ENCODE peak calls at places on chromosomes 5 and 9, in six cellular contexts. Z, Q, P, W, N and U are unnamed samples.

GRCh38 chr9:133874061-133874638 is 118.0 kb downstream of the VAV2 start:
- DNase-seq in Q (peak; percentile 76), N (no peak), Z (no peak), W (no peak), P (peak; percentile 67), U (peak; percentile 92)

GRCh38 chr9:96169488-96169887 is 132.5 kb downstream of the HSD17B3 start:
- DNase-seq in Z (no peak), Q (peak; percentile 9), W (peak; percentile 24), P (peak; percentile 55), N (no peak), U (peak; percentile 21)

GRCh38 chr9:136882109-136882946 is 4.0 kb upstream of the TRAF2 start:
- DNase-seq in Q (peak; percentile 70), P (peak; percentile 78), W (peak; percentile 94), N (no peak), Z (peak; percentile 59), U (peak; percentile 96)

GRCh38 chr5:157607371-157608161 is 32.0 kb upstream of the ADAM19 start:
- DNase-seq in Q (peak; percentile 76), N (no peak), P (peak; percentile 57), Z (no peak), W (no peak), U (peak; percentile 85)

GRCh38 chr5:926416-927171 is 33.9 kb downstream of the TRIP13 start:
- DNase-seq in Q (no peak), Z (no peak), N (no peak), P (peak; percentile 67), W (no peak), U (no peak)

GRCh38 chr5:129377504-129377903 is 82.6 kb upstream of the ADAMTS19 start:
- DNase-seq in Z (no peak), N (no peak), W (no peak), Q (no peak), P (no peak), U (peak; percentile 27)

GRCh38 chr9:18910858-18911257 is 122.2 kb downstream of the SAXO1 start:
- DNase-seq in W (no peak), P (no peak), Q (peak; percentile 29), Z (no peak), N (no peak), U (no peak)

GRCh38 chr9:130051855-130052254 is 1.9 kb upstream of the GPR107 start:
- DNase-seq in Q (no peak), Z (no peak), P (no peak), N (no peak), W (no peak), U (no peak)

GRCh38 chr5:35233601-35234000 is 3.3 kb upstream of the PRLR start:
- DNase-seq in N (no peak), P (no peak), W (no peak), Z (no peak), Q (no peak), U (no peak)

GRCh38 chr5:111758284-111758628 is 1.3 kb upstream of the NREP start:
- DNase-seq in Q (no peak), Z (no peak), N (no peak), P (no peak), W (no peak), U (no peak)

GRCh38 chr9:117392992-117393391 is 21.9 kb downstream of the ASTN2 start:
- DNase-seq in W (no peak), N (no peak), Z (no peak), P (no peak), Q (no peak), U (no peak)

GRCh38 chr5:106006242-106006641 is 1664.5 kb downstream of the EFNA5 start:
- DNase-seq in Z (no peak), Q (no peak), P (no peak), W (no peak), N (no peak), U (no peak)

GRCh38 chr9:4020038-4020746 is 279.7 kb downstream of the GLIS3 start:
- DNase-seq in P (peak; percentile 54), W (no peak), Z (no peak), Q (no peak), N (no peak), U (no peak)

GRCh38 chr5:56270058-56270457 is 36.9 kb upstream of the ANKRD55 start:
- DNase-seq in W (peak; percentile 38), P (no peak), Z (no peak), Q (no peak), N (no peak), U (peak; percentile 21)

GRCh38 chr5:127562252-127562651 is 44.8 kb downstream of the PRRC1 start:
- DNase-seq in W (peak; percentile 16), Q (no peak), N (no peak), P (peak; percentile 54), Z (no peak), U (peak; percentile 28)

GRCh38 chr9:108746864-108747263 is 108.9 kb downstream of the ACTL7B start:
- DNase-seq in P (peak; percentile 83), Q (peak; percentile 23), W (peak; percentile 57), Z (no peak), N (no peak), U (peak; percentile 19)

DNA sequence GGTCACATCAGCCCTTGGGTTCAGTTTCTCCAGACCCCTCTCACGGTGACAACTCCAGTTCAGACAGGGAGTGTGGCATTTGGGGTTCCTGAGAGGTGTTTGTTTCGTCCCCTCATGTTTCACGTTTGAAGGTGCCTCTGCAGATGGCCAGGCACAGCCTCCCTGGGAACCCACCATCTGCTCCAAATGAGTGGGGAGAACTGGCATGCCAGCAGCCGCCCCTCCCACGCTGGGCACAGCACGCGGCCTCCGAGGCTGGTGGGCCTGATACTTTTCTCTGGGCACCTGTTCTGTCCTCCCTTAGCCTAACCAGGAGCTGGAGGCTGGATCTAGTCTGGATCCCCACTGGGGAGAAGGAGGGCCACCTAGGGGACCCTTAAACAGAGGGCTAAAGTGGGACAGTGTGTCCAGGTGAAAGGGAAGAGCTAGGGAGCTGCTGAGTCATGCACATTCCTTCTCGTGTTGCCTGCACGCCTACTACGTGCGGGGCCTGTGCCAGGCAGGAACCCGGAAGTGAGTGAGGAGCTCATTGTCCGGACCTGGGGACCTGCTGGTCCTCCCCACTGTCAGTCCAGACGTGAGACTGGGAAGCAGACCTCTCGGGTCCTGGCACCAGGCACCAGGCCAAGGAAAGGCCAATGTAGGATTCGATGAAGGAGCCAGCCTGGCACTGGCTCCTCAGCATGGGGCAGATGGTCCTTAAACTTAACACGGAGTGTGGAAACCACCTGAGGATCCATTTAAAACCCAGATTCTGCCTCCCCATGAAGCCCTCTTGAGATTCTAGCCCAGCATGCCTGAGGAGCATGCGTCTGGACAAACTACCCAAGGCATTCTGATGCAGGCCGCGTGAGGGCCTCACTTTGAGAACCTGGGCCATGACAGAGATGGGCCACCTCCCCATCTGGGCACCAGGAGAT is 11.7 kb downstream of the DNM1 start:
- DNase-seq in W (no peak), Z (no peak), P (peak; percentile 51), Q (no peak), N (no peak), U (no peak)
- TF ChIP-seq CTCF in W (no peak), Z (no peak), P (no peak), Q (no peak), N (no peak), U (no peak)

DNA sequence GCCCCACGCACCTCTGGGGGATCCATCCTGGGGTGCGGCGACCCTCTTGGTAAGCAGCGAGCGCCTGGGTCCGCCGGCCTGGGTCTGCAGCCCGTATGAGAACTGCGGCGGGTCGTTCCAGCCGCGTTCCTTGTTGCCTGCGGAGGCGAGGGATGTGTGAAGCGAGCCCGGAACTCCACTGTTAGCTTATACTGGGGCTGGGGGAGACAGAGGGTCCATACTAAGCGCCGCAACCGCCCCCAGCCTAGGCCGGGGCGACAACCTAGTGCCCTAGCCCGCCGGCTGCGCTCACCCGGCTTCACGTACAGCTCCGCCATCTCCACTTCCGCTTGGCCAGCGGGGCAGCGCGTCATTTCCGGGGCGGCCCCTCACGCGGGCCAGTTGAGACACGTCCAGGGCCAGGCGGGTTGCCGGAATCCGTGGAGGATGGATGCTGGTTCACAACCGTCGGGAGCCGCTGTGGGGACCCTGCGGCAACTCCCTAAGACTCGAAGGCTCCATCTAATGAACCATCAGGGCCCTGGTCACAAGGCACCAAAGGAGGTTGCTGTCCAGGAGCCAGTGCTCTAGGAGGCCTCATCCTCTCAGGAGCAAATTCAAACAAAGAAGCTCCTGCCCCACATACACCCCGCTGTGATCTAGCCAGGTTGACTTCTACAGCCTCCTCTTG is at the start of gene SRA1:
- DNase-seq in P (peak; percentile 97), W (peak; percentile 85), N (peak; percentile 69), Q (peak; percentile 91), Z (peak; percentile 94), U (peak; percentile 96)
- TF ChIP-seq CTCF in P (no peak), W (peak; percentile 33), N (no peak), Q (no peak), Z (no peak), U (no peak)

GRCh38 chr5:152556779-152557178 is 151.7 kb upstream of the NMUR2 start:
- DNase-seq in W (no peak), N (no peak), Z (no peak), Q (no peak), P (no peak), U (no peak)

DNA sequence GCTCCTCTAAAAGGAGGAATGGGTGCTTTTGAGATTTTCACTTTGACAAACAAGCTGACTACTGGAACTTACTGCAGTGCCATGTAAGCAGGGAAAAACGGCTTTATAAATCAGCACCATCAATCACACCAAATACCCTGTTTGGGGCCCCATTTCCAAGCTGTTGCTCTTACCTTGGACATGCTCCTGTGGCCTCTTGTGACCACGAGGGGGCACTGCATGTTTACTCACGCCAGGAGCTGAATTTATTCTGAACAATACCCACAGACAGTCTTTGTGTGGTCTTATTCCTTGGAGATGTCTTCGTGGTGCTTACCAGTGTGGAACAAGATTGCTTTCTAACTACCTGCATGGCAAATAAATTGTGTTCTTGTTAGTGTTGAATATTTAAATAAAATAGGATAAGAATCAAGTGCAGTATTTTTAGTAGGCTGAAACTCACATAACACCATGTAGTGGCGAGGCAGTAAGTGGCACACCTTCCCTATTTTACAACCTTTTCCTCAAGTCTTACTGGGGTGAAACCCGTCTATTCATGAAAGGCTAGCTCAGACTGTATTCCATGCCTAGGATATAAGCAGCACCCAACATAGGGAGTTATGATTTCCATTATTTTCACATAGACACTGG is 155.5 kb upstream of the NMUR2 start:
- DNase-seq in N (peak; percentile 59), W (peak; percentile 13), Z (peak; percentile 50), Q (peak; percentile 48), P (peak; percentile 55), U (peak; percentile 82)
- TF ChIP-seq CTCF in N (peak; percentile 93), W (peak; percentile 70), Z (peak; percentile 90), Q (peak; percentile 65), P (peak; percentile 76), U (peak; percentile 96)

DNA sequence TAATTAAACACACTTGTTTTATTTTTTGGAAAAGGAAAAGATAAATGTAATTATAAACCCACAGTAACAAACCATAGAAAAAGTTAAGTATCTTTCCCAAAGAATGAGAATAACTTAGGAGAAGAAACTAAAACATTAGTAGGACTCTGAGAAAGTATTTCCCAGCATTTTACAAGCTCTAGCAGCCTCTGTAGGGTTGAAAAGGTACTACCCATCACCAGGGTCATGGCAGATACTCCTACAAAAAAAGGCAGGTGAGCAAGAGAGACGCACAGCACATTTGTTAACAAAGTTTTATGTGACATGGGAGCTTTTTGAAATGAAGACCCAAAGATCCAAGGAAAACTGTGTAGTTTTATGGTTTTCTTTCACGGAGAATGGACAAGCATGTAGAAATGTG is 77.7 kb upstream of the FAM169A start:
- DNase-seq in Q (no peak), W (no peak), Z (no peak), N (no peak), P (no peak), U (no peak)
- TF ChIP-seq CTCF in Q (peak; percentile 39), W (peak; percentile 50), Z (no peak), N (peak; percentile 33), P (no peak), U (no peak)

DNA sequence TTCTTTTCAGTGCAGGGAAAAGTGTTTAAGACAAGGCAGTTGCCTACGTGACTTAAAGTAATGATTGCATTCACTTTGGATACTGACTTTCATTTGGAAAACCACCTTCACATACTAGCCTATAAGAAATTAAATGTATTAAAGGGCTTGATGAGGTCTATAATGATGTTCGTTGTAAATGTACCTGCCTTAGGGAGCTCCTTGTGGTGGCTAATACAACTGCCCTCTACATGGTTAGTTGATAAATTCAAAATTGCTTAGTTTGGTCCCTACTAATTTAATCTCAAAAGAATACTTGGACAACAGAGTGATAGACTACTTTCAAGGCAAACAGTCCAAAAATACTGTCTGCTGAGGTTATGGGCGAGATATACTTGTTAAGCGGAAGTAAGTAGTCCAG is 3.8 kb downstream of the VLDLR start:
- DNase-seq in Q (no peak), Z (no peak), P (no peak), N (no peak), W (no peak), U (no peak)
- TF ChIP-seq CTCF in Q (peak; percentile 12), Z (no peak), P (no peak), N (peak; percentile 30), W (no peak), U (no peak)